ENCODE peak calls at places on chromosomes 2 and 18, in seven cellular contexts. A is stomach, K is breast epithelium, O is prostate gland, W is sigmoid colon, C is spleen, P is transverse colon. J is an unnamed sample.

GRCh38 chr2:17413031-17413430 is 105.2 kb downstream of the RAD51AP2 start:
- DNase-seq in A (no peak), K (no peak), O (no peak), W (no peak), C (no peak), P (no peak), J (no peak)

GRCh38 chr18:24009651-24010333 is 4.8 kb upstream of the TTC39C start:
- DNase-seq in A (no peak), K (no peak), O (no peak), W (no peak), C (no peak), P (no peak), J (peak; percentile 88)

GRCh38 chr2:29528891-29529520 is 392.4 kb downstream of the ALK start:
- DNase-seq in A (peak; percentile 39), K (no peak), O (no peak), W (no peak), C (no peak), P (peak; percentile 42), J (peak; percentile 90)

GRCh38 chr2:69781321-69782248 is 39.7 kb downstream of the ANXA4 start:
- DNase-seq in A (peak; percentile 80), K (no peak), O (peak; percentile 64), W (no peak), C (no peak), P (peak; percentile 47), J (peak; percentile 37)

GRCh38 chr18:23828426-23828825 is 139.2 kb downstream of the LAMA3 start:
- DNase-seq in A (no peak), K (no peak), O (no peak), W (no peak), C (no peak), P (no peak), J (peak; percentile 17)

GRCh38 chr2:153477096-153477555 is 1.4 kb downstream of the RPRM start:
- DNase-seq in A (no peak), K (no peak), O (no peak), W (peak; percentile 68), C (no peak), P (no peak), J (no peak)

GRCh38 chr2:233482616-233483015 is 84.0 kb downstream of the USP40 start:
- DNase-seq in A (no peak), K (no peak), O (no peak), W (no peak), C (no peak), P (no peak), J (no peak)

GRCh38 chr2:130754811-130755210 is 529 bp upstream of the AMER3 start:
- DNase-seq in A (no peak), K (no peak), O (no peak), W (no peak), C (no peak), P (no peak), J (no peak)

GRCh38 chr2:228867406-228867805 is 403.7 kb downstream of the PID1 start:
- DNase-seq in A (no peak), K (no peak), O (no peak), W (no peak), C (no peak), P (no peak), J (no peak)

GRCh38 chr18:42477261-42477660 is 522.2 kb downstream of the PIK3C3 start:
- DNase-seq in A (no peak), K (no peak), O (no peak), W (no peak), C (no peak), P (no peak), J (no peak)

GRCh38 chr2:28949617-28950305 is 31.3 kb upstream of the TOGARAM2 start:
- DNase-seq in A (no peak), K (no peak), O (no peak), W (no peak), C (no peak), P (no peak), J (no peak)

GRCh38 chr2:28210535-28210934 is 182.1 kb upstream of the FOSL2 start:
- DNase-seq in A (no peak), K (no peak), O (no peak), W (no peak), C (no peak), P (no peak), J (no peak)

GRCh38 chr2:172739651-172740050 is 4.0 kb downstream of the RAPGEF4 start:
- DNase-seq in A (no peak), K (no peak), O (no peak), W (no peak), C (no peak), P (no peak), J (no peak)

GRCh38 chr2:112924855-112925254 is 13.9 kb downstream of the IL37 start:
- DNase-seq in A (peak; percentile 42), K (no peak), O (no peak), W (no peak), C (no peak), P (peak; percentile 65), J (no peak)

GRCh38 chr2:77397763-77398162 is 124.4 kb downstream of the LRRTM4 start:
- DNase-seq in A (no peak), K (no peak), O (no peak), W (no peak), C (no peak), P (no peak), J (no peak)

GRCh38 chr2:204353823-204354222 is 191.5 kb upstream of the PARD3B start:
- DNase-seq in A (no peak), K (no peak), O (no peak), W (no peak), C (no peak), P (no peak), J (no peak)

GRCh38 chr2:132593171-132593570 is 76.8 kb downstream of the LYPD1 start:
- DNase-seq in A (no peak), K (no peak), O (no peak), W (no peak), C (no peak), P (no peak), J (peak; percentile 82)

GRCh38 chr2:108224022-108224421 is 15.7 kb upstream of the SULT1C3 start:
- DNase-seq in A (no peak), K (no peak), O (no peak), W (no peak), C (no peak), P (no peak), J (no peak)

GRCh38 chr18:41887100-41887499 is 67.9 kb upstream of the PIK3C3 start:
- DNase-seq in A (no peak), K (no peak), O (no peak), W (no peak), C (no peak), P (no peak), J (no peak)

GRCh38 chr18:3450358-3451107 is 561 bp downstream of the TGIF1 start:
- DNase-seq in A (peak; percentile 71), K (peak; percentile 68), O (peak; percentile 60), W (peak; percentile 92), C (peak; percentile 93), P (peak; percentile 74), J (peak; percentile 92)

GRCh38 chr2:181780159-181781081 is 100.1 kb upstream of the NEUROD1 start:
- DNase-seq in A (no peak), K (peak; percentile 47), O (no peak), W (peak; percentile 69), C (no peak), P (peak; percentile 13), J (no peak)

GRCh38 chr2:220374282-220374681 is 746.9 kb downstream of the SLC4A3 start:
- DNase-seq in A (no peak), K (no peak), O (no peak), W (no peak), C (no peak), P (no peak), J (no peak)
- TF ChIP-seq POLR2AphosphoS5 in A (no peak), K (no peak), O (no peak), W (no peak), C (no peak), P (no peak), J (no peak)

DNA sequence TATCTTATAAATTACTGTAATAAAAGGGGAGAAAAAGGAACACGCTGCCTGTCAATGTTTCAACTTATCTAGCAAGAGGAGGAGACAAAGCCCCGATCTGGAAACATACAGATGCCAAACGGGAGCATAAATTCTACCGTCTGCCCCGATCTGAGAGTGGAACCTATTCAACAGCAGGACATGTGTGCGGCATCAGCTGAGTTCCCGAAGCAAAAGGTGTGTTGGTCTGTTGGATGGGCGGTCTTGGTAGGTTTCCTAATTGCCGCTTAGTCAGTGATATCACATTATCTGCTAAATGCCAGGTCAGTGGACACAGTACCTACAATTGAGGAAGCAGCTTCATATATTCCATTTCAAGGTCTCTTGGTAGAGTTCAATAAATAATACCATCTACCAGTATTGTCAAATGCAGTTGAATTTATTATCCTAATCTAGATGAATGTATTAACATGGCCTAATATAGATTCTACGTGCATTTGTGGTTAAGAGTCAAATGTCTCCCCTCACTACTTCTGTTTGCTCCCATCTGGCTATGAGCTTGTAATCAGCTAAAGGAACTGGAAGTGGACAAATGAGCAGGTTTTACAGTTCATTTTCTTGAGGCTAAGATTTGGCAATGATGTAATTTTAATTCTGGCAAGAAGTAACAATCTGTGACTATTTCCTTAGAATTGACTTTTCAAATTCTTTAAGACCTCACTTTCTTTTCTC is 219.0 kb downstream of the ZNF521 start:
- DNase-seq in A (no peak), K (no peak), O (no peak), W (no peak), C (no peak), P (no peak), J (no peak)
- TF ChIP-seq POLR2A in A (no peak), K (no peak), O (no peak), W (no peak), C (no peak), P (no peak), J (no peak)

DNA sequence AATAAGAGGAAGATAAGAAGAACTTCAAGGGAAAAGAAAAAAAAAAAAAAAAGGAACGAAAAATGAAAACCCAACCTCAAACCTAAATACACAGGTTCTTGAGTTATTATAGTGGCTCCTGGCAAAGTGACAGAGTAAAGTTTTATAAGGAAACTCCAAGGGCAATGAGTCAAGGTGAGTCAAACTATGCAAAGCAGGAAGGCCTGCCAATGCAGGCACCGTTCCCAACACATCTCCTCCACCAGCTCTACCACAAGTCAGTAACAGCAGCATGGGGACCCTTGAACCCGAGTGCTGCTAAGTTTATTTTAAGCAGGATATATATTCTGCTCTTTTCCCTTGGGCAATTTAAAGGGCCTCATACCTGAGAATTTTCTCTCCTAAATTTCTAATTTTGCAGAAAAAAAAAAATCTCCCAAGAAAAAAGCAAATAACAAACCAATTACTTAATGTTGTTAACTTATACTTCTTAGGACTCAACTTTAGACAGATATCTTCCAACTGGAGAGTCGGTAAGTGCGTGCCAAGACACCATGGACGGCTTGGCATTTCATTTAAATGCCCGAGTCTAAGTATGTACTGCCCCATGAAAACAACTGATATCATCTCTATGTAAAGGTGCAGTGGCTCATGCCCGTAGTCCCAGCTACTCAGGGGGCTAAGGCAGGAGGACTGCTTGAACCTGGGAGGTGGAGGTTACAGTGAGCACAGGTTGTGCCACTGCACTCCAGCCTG is 75.7 kb upstream of the TFCP2L1 start:
- DNase-seq in A (peak; percentile 88), K (peak; percentile 73), O (peak; percentile 81), W (no peak), C (no peak), P (peak; percentile 49), J (no peak)
- H3K4me3 ChIP-seq in A (no peak overlapping the region), K (no peak overlapping the region), O (no peak overlapping the region), W (no peak overlapping the region), C (no peak overlapping the region), P (no peak overlapping the region), J (no peak overlapping the region)

DNA sequence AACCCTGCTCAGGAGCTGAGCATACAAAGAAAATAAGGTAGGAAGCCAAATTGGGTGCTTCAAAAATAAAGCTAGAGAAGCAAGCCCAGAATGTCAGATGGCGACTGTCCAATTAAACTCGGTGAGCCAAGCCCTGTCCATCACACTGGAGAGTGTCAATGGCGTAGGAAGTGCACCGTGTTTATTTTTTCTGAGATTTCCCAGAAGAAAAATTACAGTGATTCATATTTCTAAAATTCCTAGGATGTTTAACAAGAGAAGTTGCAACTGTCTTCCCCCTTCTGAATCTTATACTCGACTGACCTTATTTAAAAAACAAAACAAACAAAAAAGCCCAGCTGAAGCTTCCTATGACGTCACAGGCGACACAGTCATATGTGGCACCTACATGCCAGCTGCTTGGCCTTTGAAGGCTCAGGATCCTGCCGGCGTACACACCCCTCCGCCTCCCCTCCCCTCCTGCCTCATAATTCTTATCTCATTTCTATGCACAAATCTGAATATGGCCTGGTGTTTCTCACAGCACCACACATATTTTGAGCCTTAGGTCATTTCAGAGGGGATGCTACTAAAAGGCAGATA is 60.8 kb downstream of the MBP start:
- DNase-seq in A (peak; percentile 44), K (no peak), O (no peak), W (no peak), C (no peak), P (no peak), J (no peak)
- TF ChIP-seq POLR2AphosphoS5 in A (no peak), K (no peak), O (no peak), W (peak; percentile 55), C (peak; percentile 36), P (peak; percentile 46), J (peak; percentile 38)

J was measured in esophagus muscularis mucosa.